ENCODE peak calls at places on chromosome 20, in six cellular contexts. B, E, G, Q, R and U are unnamed samples. For H3K4me1, the result is how much of the 10 kb centered on the place peaks cover.

GRCh38 chr20:24584538-24585356 is 115.3 kb downstream of the SYNDIG1 start:
- DNase-seq in G (no peak), R (no peak), B (no peak), Q (no peak), E (no peak), U (no peak)

GRCh38 chr20:63500902-63501817 is 2.3 kb upstream of the EEF1A2 start:
- DNase-seq in B (no peak), E (peak), R (no peak), G (no peak), Q (no peak), U (no peak)

GRCh38 chr20:59657459-59658046 is 53.2 kb downstream of the PHACTR3 start:
- DNase-seq in B (no peak), G (no peak), R (no peak), Q (no peak), E (no peak), U (no peak)

GRCh38 chr20:46946796-46947195 is 52.2 kb downstream of the EYA2 start:
- DNase-seq in R (no peak), B (no peak), Q (no peak), E (no peak), G (no peak), U (no peak)

GRCh38 chr20:8997720-8998119 is 71.2 kb upstream of the PLCB4 start:
- DNase-seq in E (no peak), G (no peak), R (no peak), Q (no peak), B (no peak), U (no peak)

GRCh38 chr20:64083380-64084208 is 604 bp downstream of the LKAAEAR1 start:
- DNase-seq in B (peak), Q (peak), G (peak), R (peak), E (peak), U (peak)

GRCh38 chr20:34941224-34941623 is 14.4 kb downstream of the GSS start:
- DNase-seq in B (no peak), G (no peak), E (no peak), Q (no peak), R (no peak), U (no peak)

GRCh38 chr20:13286600-13286999 is 65.5 kb downstream of the ISM1 start:
- DNase-seq in G (no peak), Q (no peak), B (no peak), R (no peak), E (no peak), U (peak)

GRCh38 chr20:13035399-13036173 is 26.8 kb downstream of the SPTLC3 start:
- DNase-seq in Q (no peak), E (no peak), R (no peak), G (no peak), B (no peak), U (no peak)

GRCh38 chr20:2336471-2336870 is 40.7 kb downstream of the TGM3 start:
- DNase-seq in B (no peak), E (no peak), R (no peak), Q (no peak), G (no peak), U (no peak)

GRCh38 chr20:1472556-1473243 is 6.1 kb upstream of the NSFL1C start:
- DNase-seq in B (peak), R (no peak), E (no peak), G (no peak), Q (no peak), U (no peak)

GRCh38 chr20:55515831-55516230 is 489.5 kb downstream of the CBLN4 start:
- DNase-seq in B (no peak), R (no peak), Q (no peak), E (no peak), G (no peak), U (no peak)

GRCh38 chr20:3407426-3408250 is at the start of gene DNAAF9:
- DNase-seq in B (peak), E (peak), Q (peak), R (peak), G (peak), U (peak)

GRCh38 chr20:46963758-46964181 is 69.1 kb downstream of the EYA2 start:
- DNase-seq in Q (no peak), G (no peak), E (no peak), R (no peak), B (no peak), U (peak)

GRCh38 chr20:10947726-10948125 is 273.9 kb upstream of the JAG1 start:
- DNase-seq in E (no peak), G (no peak), Q (no peak), B (no peak), R (no peak), U (no peak)

GRCh38 chr20:17446171-17446570 is 85.0 kb downstream of the BFSP1 start:
- DNase-seq in E (no peak), Q (no peak), G (no peak), R (no peak), B (no peak), U (no peak)

GRCh38 chr20:2402271-2402980 is 21.7 kb downstream of the TGM6 start:
- DNase-seq in R (peak), B (no peak), G (no peak), Q (no peak), E (no peak), U (no peak)

GRCh38 chr20:3483784-3484183 is 13.0 kb downstream of the ATRN start:
- DNase-seq in E (no peak), G (no peak), B (no peak), Q (no peak), R (no peak), U (no peak)

GRCh38 chr20:6492396-6493055 is 275.0 kb upstream of the BMP2 start:
- DNase-seq in Q (no peak), B (no peak), G (no peak), E (no peak), R (no peak), U (no peak)

GRCh38 chr20:54100563-54100962 is 30.2 kb upstream of the BCAS1 start:
- DNase-seq in R (no peak), Q (no peak), E (no peak), B (no peak), G (no peak), U (no peak)

GRCh38 chr20:24720957-24721356 is 228.1 kb upstream of the CST7 start:
- DNase-seq in R (no peak), G (no peak), E (no peak), Q (no peak), B (no peak), U (no peak)

GRCh38 chr20:50794846-50795634 is at the start of gene BCAS4:
- DNase-seq in Q (peak), G (peak), E (peak), R (peak), B (peak), U (peak)

GRCh38 chr20:18853216-18853615 is 39.6 kb downstream of the SCP2D1 start:
- DNase-seq in G (no peak), B (no peak), Q (no peak), E (no peak), R (no peak), U (no peak)

GRCh38 chr20:10179574-10180298 is 38.9 kb upstream of the SNAP25 start:
- DNase-seq in E (no peak), Q (no peak), G (no peak), R (peak), B (no peak), U (no peak)

GRCh38 chr20:64058536-64058935 is 4.5 kb upstream of the TCEA2 start:
- DNase-seq in Q (no peak), E (no peak), R (no peak), G (no peak), B (no peak), U (no peak)

GRCh38 chr20:36613974-36614373 is 8.4 kb downstream of the RAB5IF start:
- DNase-seq in B (no peak), G (no peak), Q (peak), E (no peak), R (no peak), U (peak)

GRCh38 chr20:2596673-2597279 is 55.7 kb upstream of the NOP56 start:
- DNase-seq in G (no peak), B (no peak), Q (no peak), R (no peak), E (no peak), U (no peak)

GRCh38 chr20:64107736-64108457 is 532 bp upstream of the NPBWR2 start:
- DNase-seq in E (peak), G (no peak), R (no peak), Q (peak), B (peak), U (no peak)

GRCh38 chr20:33992145-33992922 is 1.4 kb upstream of the RALY start:
- DNase-seq in G (no peak), R (no peak), E (no peak), B (no peak), Q (no peak), U (peak)

GRCh38 chr20:12570371-12570770 is 438.4 kb upstream of the SPTLC3 start:
- DNase-seq in R (peak), E (no peak), Q (no peak), B (no peak), G (no peak), U (peak)

GRCh38 chr20:19757487-19757972 is 528 bp upstream of the RIN2 start:
- DNase-seq in Q (peak), E (peak), G (peak), R (peak), B (no peak), U (peak)

GRCh38 chr20:9154464-9155024 is 85.7 kb downstream of the PLCB4 start:
- DNase-seq in G (no peak), E (no peak), B (no peak), R (no peak), Q (no peak), U (no peak)

GRCh38 chr20:50918403-50918802 is 12.8 kb downstream of the ADNP start:
- DNase-seq in G (no peak), B (no peak), Q (no peak), E (no peak), R (no peak), U (no peak)

GRCh38 chr20:63750807-63751470 is 11.4 kb downstream of the SLC2A4RG start:
- DNase-seq in G (no peak), R (no peak), E (no peak), B (peak), Q (no peak), U (no peak)

GRCh38 chr20:10376271-10377075 is 57.5 kb downstream of the MKKS start:
- DNase-seq in G (no peak), Q (no peak), R (no peak), B (no peak), E (no peak), U (no peak)

GRCh38 chr20:24789877-24790276 is 159.2 kb upstream of the CST7 start:
- DNase-seq in R (no peak), G (no peak), Q (no peak), E (no peak), B (no peak), U (peak)

DNA sequence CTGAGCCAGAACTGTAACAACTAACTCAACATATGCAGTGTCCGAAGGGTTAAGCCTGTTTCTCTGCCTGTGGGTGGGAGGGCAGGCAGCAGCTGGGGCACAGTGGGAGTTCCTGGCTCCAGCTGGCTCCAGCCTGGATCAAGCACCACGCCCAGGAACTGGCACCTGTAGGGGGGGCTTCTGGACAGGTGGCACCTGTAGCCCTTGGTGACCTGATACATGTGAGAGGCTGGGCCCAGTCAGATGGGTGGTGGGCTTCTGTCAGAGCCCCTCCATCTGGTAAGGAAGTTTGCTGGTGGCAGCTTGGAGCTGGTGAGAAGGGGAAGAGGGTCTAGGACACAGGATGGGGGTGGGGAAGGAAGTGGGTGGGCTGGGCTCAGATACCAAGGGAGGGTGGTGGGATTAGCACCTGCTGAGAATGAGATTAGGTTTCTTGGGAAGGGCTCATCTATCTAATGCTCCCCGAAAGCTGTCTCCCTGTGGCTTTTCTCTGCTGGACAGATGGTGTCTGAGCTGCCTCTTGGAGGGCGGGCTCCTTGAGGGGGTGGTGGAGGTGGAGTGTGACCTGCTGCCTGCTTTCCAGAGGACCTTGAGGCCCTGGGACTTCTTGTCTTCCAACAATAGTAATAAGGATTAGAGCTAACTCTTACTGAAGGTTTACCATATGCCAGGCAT is 28.5 kb downstream of the BCL2L1 start:
- DNase-seq in R (no peak), Q (no peak), E (no peak), B (no peak), G (no peak), U (no peak)
- H3K4me1 ChIP-seq in R (half or more), Q (under half), E (half or more), B (under half), G (under half), U (half or more)

DNA sequence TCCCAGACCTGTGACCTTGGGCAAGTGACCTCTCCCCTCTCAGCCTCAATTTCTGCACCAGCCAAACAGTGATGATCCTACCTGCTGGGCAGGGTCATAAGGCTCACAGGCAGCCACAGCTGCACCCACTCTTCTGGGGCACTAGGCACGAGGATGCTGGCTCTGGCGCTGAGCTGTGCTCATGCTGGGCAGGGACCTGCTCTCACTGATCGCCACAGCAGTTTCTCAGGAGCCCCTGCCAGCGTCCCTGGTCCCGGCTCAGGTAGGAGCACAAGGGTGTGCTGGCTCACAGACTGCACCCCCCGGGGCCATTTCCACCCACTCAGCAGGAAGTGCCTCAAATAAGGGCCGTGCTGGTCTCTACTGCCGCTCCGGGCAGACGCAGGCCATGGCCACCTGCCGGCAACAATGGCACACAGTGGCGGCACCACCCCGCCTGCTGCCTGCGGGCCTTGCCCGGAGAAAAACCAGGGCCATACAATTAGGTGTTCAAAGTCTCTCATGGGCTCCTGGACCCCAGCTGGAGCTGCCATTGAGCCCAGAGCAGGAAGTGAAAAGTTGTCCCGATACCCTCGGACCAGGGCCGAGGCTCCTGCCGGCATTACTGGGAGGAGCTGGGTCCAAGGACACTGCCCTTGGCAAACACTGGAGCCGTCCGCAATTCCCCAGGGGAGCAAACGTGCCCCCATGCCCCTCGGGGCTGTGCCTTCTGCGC is 4.6 kb upstream of the CABLES2 start:
- DNase-seq in B (no peak), G (no peak), R (no peak), E (no peak), Q (peak), U (no peak)
- H3K4me1 ChIP-seq in B (under half), G (under half), R (under half), E (under half), Q (half or more), U (under half)

GRCh38 chr20:44932916-44933315 is 23.1 kb downstream of the PABPC1L start:
- DNase-seq in E (no peak), Q (no peak), R (no peak), G (no peak), B (no peak), U (no peak)

GRCh38 chr20:44928595-44928994 is 18.7 kb downstream of the PABPC1L start:
- DNase-seq in Q (no peak), B (no peak), E (no peak), G (no peak), R (no peak), U (no peak)

GRCh38 chr20:44936510-44936909 is 23.7 kb downstream of the TOMM34 start:
- DNase-seq in B (no peak), G (no peak), Q (no peak), E (no peak), R (no peak), U (no peak)

GRCh38 chr20:44931911-44932310 is 22.1 kb downstream of the PABPC1L start:
- DNase-seq in Q (no peak), G (no peak), E (no peak), B (no peak), R (no peak), U (no peak)

DNA sequence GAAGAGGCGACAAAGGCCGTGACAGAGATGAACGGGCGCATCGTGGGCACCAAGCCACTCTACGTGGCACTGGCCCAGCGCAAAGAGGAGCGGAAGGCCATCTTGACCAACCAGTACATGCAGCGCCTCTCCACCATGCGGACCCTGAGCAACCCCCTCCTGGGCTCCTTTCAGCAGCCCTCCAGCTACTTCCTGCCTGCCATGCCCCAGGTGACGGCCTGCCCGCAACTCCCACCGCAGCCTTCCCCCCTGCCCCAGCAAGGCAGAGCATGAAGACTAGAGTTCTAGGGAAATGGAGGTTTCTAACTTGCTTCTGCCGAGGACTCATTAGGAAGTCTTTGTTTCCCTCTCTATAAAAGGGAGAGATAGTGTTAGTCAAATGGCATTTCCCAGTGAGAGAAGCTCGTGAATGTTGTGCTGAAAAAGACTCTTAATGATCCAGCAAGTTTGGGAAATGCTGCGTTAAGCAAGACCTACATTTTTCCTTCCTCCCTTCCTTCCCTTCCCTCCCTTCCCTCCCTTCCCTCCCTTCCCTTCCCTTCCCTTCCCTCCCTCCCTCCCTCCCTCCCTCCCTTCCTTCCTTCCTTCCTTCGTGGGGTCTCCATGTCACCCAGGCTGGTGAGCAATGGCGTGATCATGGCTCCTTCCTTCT is 20.8 kb downstream of the PABPC1L start:
- DNase-seq in G (no peak), B (no peak), R (no peak), E (no peak), Q (no peak), U (no peak)
- H3K4me1 ChIP-seq in G (under half), B (under half), R (under half), E (under half), Q (under half), U (under half)

GRCh38 chr20:57306747-57307146 is 22.9 kb upstream of the SPO11 start:
- DNase-seq in R (no peak), G (no peak), E (no peak), Q (no peak), B (no peak), U (no peak)
- H3K4me1 ChIP-seq in R (under half), G (under half), E (under half), Q (under half), B (under half), U (under half)

DNA sequence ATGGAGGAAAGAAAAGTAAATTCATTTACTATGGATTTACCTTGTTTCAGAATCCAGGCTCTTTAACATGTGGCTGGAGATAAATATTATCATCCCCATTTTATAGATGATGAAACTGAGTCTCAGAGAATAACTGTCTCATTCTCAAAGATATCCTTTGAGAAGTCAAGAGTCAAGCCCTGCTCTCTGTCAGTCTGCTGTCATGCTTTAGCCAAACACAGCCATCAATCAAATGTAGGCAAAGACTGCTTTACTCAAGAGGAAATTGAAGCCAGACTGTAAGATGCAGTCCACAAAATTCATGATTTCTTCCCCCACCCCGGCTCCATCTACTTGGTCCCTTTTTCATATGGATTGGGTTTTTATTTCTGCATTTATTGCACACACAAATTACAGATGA is 102.8 kb upstream of the TOP1 start:
- DNase-seq in G (no peak), E (no peak), R (no peak), B (no peak), Q (no peak), U (no peak)
- H3K4me1 ChIP-seq in G (under half), E (under half), R (under half), B (under half), Q (under half), U (under half)

GRCh38 chr20:48824830-48825550 is 2.8 kb downstream of the PREX1 start:
- DNase-seq in B (no peak), G (no peak), Q (no peak), E (no peak), R (no peak), U (no peak)
- H3K4me1 ChIP-seq in B (under half), G (under half), Q (under half), E (under half), R (under half), U (under half)

GRCh38 chr20:38150595-38151170 is 14.4 kb downstream of the TGM2 start:
- DNase-seq in R (no peak), B (no peak), G (no peak), Q (no peak), E (no peak), U (no peak)
- H3K4me1 ChIP-seq in R (half or more), B (under half), G (under half), Q (under half), E (under half), U (under half)

GRCh38 chr20:5001174-5002076 is at the start of gene SLC23A2:
- DNase-seq in G (peak), Q (peak), E (peak), B (peak), R (peak), U (peak)
- H3K4me1 ChIP-seq in G (under half), Q (under half), E (under half), B (under half), R (under half), U (under half)

GRCh38 chr20:52012093-52012492 is 179.5 kb downstream of the ZFP64 start:
- DNase-seq in B (no peak), E (no peak), G (no peak), Q (no peak), R (no peak), U (no peak)

GRCh38 chr20:52004720-52005119 is 186.9 kb downstream of the ZFP64 start:
- DNase-seq in Q (no peak), G (no peak), E (no peak), B (no peak), R (no peak), U (no peak)

GRCh38 chr20:52011093-52011492 is 180.5 kb downstream of the ZFP64 start:
- DNase-seq in R (no peak), E (no peak), G (no peak), Q (no peak), B (no peak), U (no peak)

GRCh38 chr20:52010541-52010940 is 181.0 kb downstream of the ZFP64 start:
- DNase-seq in Q (no peak), R (no peak), G (no peak), B (no peak), E (no peak), U (no peak)

DNA sequence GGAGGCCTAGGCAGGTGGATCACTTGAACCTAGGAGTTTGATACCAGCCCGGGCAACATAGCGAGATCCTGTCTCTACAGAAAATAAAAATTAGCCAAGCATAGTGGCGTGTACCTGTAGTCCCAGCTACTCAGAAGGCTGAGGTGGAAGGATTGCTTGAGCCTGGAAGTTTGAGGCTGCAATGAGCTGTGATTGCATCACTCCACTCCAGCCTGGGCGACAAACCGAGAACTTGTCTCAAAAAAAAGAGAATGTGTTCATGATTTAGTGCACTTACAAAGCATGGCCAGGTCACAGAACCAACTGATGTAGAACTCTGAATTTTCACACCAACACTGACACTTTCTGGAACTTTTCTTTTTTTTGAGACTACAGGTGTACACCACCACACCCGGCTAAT is 182.7 kb downstream of the ZFP64 start:
- DNase-seq in G (no peak), R (no peak), Q (no peak), B (no peak), E (no peak), U (no peak)
- H3K4me1 ChIP-seq in G (under half), R (under half), Q (under half), B (under half), E (under half), U (under half)